ENCODE peak calls at places on chromosome 2, in five cellular contexts. A is body of pancreas, X is A549, Z is mesendoderm, M is heart right ventricle. K is an unnamed sample.

GRCh38 chr2:133721155-133721554 is 152.9 kb upstream of the NCKAP5 start:
- DNase-seq in M (no peak), X (no peak), A (no peak), Z (no peak), K (no peak)

GRCh38 chr2:71609441-71609840 is 156.1 kb downstream of the DYSF start:
- DNase-seq in M (no peak), Z (no peak), A (peak), X (no peak), K (no peak)

GRCh38 chr2:20200697-20201555 is 24.0 kb downstream of the SDC1 start:
- DNase-seq in Z (no peak), A (no peak), X (no peak), M (no peak), K (no peak)

GRCh38 chr2:191631754-191632153 is 46.2 kb upstream of the NABP1 start:
- DNase-seq in Z (no peak), X (peak), A (peak), M (no peak), K (no peak)

GRCh38 chr2:217248312-217248935 is 388.6 kb upstream of the TNP1 start:
- DNase-seq in Z (peak), M (peak), A (peak), X (no peak), K (peak)

GRCh38 chr2:151576080-151576479 is 158.2 kb downstream of the NEB start:
- DNase-seq in Z (no peak), A (no peak), X (no peak), M (no peak), K (no peak)

GRCh38 chr2:163248321-163249090 is 409.9 kb upstream of the KCNH7 start:
- DNase-seq in Z (peak), A (no peak), X (no peak), M (no peak), K (no peak)

GRCh38 chr2:57776916-57777315 is 269.7 kb upstream of the VRK2 start:
- DNase-seq in X (no peak), M (no peak), Z (peak), A (no peak), K (no peak)

GRCh38 chr2:167253025-167253424 is 364.7 kb downstream of the XIRP2 start:
- DNase-seq in Z (no peak), X (no peak), A (no peak), M (no peak), K (no peak)

GRCh38 chr2:44602446-44602845 is 240.7 kb downstream of the CAMKMT start:
- DNase-seq in Z (no peak), M (no peak), X (no peak), A (no peak), K (no peak)

GRCh38 chr2:190537765-190538164 is 3.2 kb upstream of the NEMP2 start:
- DNase-seq in M (no peak), X (peak), A (no peak), Z (peak), K (no peak)

GRCh38 chr2:36805635-36806224 is 109.2 kb downstream of the VIT start:
- DNase-seq in M (no peak), A (no peak), Z (no peak), X (no peak), K (no peak)

GRCh38 chr2:100246163-100247145 is 75.8 kb downstream of the LONRF2 start:
- DNase-seq in Z (peak), X (peak), M (no peak), A (peak), K (no peak)

GRCh38 chr2:101976887-101977286 is 14.9 kb upstream of the IL1R2 start:
- DNase-seq in A (no peak), M (no peak), Z (no peak), X (no peak), K (no peak)

GRCh38 chr2:66189598-66189997 is 245.3 kb upstream of the MEIS1 start:
- DNase-seq in X (no peak), Z (no peak), A (peak), M (no peak), K (no peak)

GRCh38 chr2:67389286-67389685 is 7.8 kb upstream of the ETAA1 start:
- DNase-seq in A (no peak), Z (peak), M (no peak), X (no peak), K (no peak)

GRCh38 chr2:16257001-16257724 is 316.8 kb downstream of the MYCN start:
- DNase-seq in M (no peak), A (no peak), X (no peak), Z (no peak), K (no peak)

GRCh38 chr2:10720983-10721343 is 467 bp upstream of the ATP6V1C2 start:
- DNase-seq in Z (no peak), M (no peak), X (no peak), A (no peak), K (no peak)

GRCh38 chr2:109375656-109376055 is 238.1 kb downstream of the SEPTIN10 start:
- DNase-seq in Z (no peak), A (no peak), X (no peak), M (no peak), K (no peak)

GRCh38 chr2:144237845-144238637 is 281.9 kb downstream of the ZEB2 start:
- DNase-seq in A (peak), X (no peak), M (no peak), Z (no peak), K (no peak)

GRCh38 chr2:44553456-44553855 is 191.7 kb downstream of the CAMKMT start:
- DNase-seq in X (no peak), M (no peak), Z (no peak), A (no peak), K (no peak)

GRCh38 chr2:238237441-238237840 is 2.4 kb downstream of the HES6 start:
- DNase-seq in A (no peak), Z (no peak), X (no peak), M (no peak), K (no peak)

GRCh38 chr2:128410035-128410757 is 91.5 kb upstream of the HS6ST1 start:
- DNase-seq in X (no peak), Z (no peak), A (no peak), M (no peak), K (no peak)

GRCh38 chr2:177172034-177172880 is 40.3 kb upstream of the HNRNPA3 start:
- DNase-seq in A (no peak), Z (peak), X (peak), M (no peak), K (no peak)

GRCh38 chr2:241344925-241345651 is 11.0 kb upstream of the FARP2 start:
- DNase-seq in X (no peak), Z (no peak), A (no peak), M (no peak), K (no peak)

GRCh38 chr2:134301099-134301970 is 47.5 kb downstream of the MGAT5 start:
- DNase-seq in X (no peak), A (no peak), Z (no peak), M (no peak), K (no peak)

GRCh38 chr2:191693151-191693550 is 15.2 kb downstream of the NABP1 start:
- DNase-seq in A (no peak), M (no peak), X (no peak), Z (no peak), K (no peak)

GRCh38 chr2:152792973-152793372 is 74.6 kb downstream of the ARL6IP6 start:
- DNase-seq in M (no peak), A (no peak), Z (no peak), X (no peak), K (no peak)

GRCh38 chr2:20352230-20353216 is 1.9 kb upstream of the PUM2 start:
- DNase-seq in Z (peak), A (no peak), M (no peak), X (no peak), K (no peak)

GRCh38 chr2:120552800-120553471 is 182.7 kb upstream of the GLI2 start:
- DNase-seq in M (peak), A (peak), Z (peak), X (peak), K (peak)

GRCh38 chr2:19569300-19569791 is 210.9 kb upstream of the OSR1 start:
- DNase-seq in X (peak), A (no peak), Z (peak), M (no peak), K (no peak)

GRCh38 chr2:96928277-96928781 is 58.1 kb downstream of the FAM178B start:
- DNase-seq in X (no peak), Z (no peak), A (peak), M (no peak), K (no peak)

GRCh38 chr2:84839851-84840250 is 41.0 kb downstream of the TRABD2A start:
- DNase-seq in Z (peak), M (no peak), X (no peak), A (no peak), K (no peak)

GRCh38 chr2:25699206-25699605 is 25.8 kb upstream of the DTNB start:
- DNase-seq in X (no peak), M (no peak), Z (no peak), A (no peak), K (no peak)

GRCh38 chr2:69046221-69046662 is 33.3 kb downstream of the ANTXR1 start:
- DNase-seq in A (peak), M (no peak), Z (peak), X (peak), K (no peak)

GRCh38 chr2:169790581-169790980 is 8.1 kb upstream of the SSB start:
- DNase-seq in M (no peak), X (no peak), A (no peak), Z (no peak), K (no peak)
- H3K27ac ChIP-seq in M (no peak), X (no peak), A (no peak), Z (no peak), K (no peak)

GRCh38 chr2:200274116-200275075 is 32.1 kb upstream of the SPATS2L start:
- DNase-seq in Z (peak), X (no peak), M (no peak), A (no peak), K (no peak)

GRCh38 chr2:200276472-200276871 is 30.0 kb upstream of the SPATS2L start:
- DNase-seq in A (no peak), M (no peak), Z (no peak), X (no peak), K (no peak)

GRCh38 chr2:200278694-200279316 is 27.7 kb upstream of the SPATS2L start:
- DNase-seq in M (no peak), X (no peak), A (no peak), Z (no peak), K (no peak)

GRCh38 chr2:200275281-200276103 is 31.0 kb upstream of the SPATS2L start:
- DNase-seq in A (no peak), Z (no peak), M (no peak), X (no peak), K (no peak)

GRCh38 chr2:200279857-200280256 is 26.6 kb upstream of the SPATS2L start:
- DNase-seq in A (no peak), M (no peak), X (no peak), Z (no peak), K (no peak)
- H3K27ac ChIP-seq in A (no peak), M (no peak), X (no peak), Z (no peak), K (no peak)

GRCh38 chr2:176105727-176106635 is 1.1 kb upstream of the HOXD11 start:
- DNase-seq in A (no peak), M (no peak), X (no peak), Z (no peak), K (no peak)
- H3K27ac ChIP-seq in A (no peak), M (no peak), X (peak), Z (no peak), K (no peak)

DNA sequence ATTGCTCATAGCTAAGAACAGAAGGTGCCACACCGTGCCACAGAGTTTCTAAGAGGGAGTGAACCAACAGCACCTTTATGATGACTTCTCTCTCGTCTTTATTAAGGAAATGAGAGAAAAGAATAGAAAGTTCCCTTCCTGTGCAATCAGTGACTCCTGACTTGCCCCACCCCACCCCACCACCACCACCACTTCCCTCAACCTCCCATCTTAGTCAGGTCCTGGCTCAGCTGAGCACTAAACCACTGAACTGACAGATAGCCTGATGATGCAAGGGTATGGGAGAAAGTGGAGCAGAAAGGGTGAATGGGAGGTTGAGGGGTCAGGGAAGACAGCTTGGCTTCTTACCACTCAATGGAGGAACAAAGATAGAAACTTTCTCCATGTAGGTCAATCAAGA is 75.2 kb upstream of the RMDN2 start:
- DNase-seq in M (no peak), X (no peak), A (no peak), Z (no peak), K (no peak)
- H3K27ac ChIP-seq in M (no peak), X (no peak), A (no peak), Z (no peak), K (no peak)

DNA sequence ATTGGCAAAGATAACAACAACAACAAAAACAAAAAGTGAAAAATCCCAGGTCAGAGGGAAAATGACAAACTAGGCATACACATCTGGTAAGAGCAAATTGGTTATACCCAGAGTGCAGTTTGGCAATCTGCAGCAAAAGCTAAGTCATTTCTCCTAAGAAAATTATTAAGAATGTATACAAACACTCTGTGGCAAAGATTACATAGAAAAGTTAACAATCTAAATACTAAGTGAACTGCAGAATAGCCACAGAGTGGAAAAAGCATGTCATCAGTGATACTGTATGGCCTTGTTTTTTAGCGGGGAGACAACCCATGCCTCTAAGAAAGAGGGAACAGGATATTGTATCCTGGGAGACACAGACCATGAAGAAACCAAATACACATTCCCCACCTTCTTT is 136.0 kb upstream of the ITGB6 start:
- DNase-seq in X (no peak), M (no peak), Z (peak), A (no peak), K (no peak)
- H3K27ac ChIP-seq in X (no peak), M (no peak), Z (no peak), A (no peak), K (no peak)

K was measured in caudate nucleus.